ENCODE peak calls at places on chromosome 13, in seven cellular contexts. B is transverse colon, T is body of pancreas, J is colonic mucosa, Y is tibial artery, U is mammary epithelial cell, O is heart left ventricle. Z is an unnamed sample.
A peak's percentile ranks its signal among the peaks of the same experiment; 100 is the strongest.

GRCh38 chr13:75829874-75830273 is 193.7 kb downstream of the LMO7 start:
- DNase-seq in B (no peak), U (no peak), J (no peak), Y (no peak), O (no peak), T (no peak), Z (no peak)

GRCh38 chr13:112893570-112894422 is 75.2 kb upstream of the MCF2L start:
- DNase-seq in Y (no peak), U (no peak), J (peak; percentile 61), O (peak; percentile 35), B (peak; percentile 64), T (peak; percentile 80), Z (no peak)

GRCh38 chr13:110471833-110472162 is 89.7 kb downstream of the RAB20 start:
- DNase-seq in U (no peak), J (peak; percentile 57), O (peak; percentile 73), B (peak; percentile 60), Y (peak; percentile 78), T (peak; percentile 29), Z (no peak)

GRCh38 chr13:19586904-19587634 is 25.7 kb upstream of the TPTE2 start:
- DNase-seq in B (peak; percentile 55), T (no peak), O (peak; percentile 32), J (peak; percentile 27), U (no peak), Y (no peak), Z (no peak)

GRCh38 chr13:30697177-30697953 is 38.0 kb upstream of the ALOX5AP start:
- DNase-seq in O (no peak), Y (peak; percentile 48), J (peak; percentile 61), B (no peak), T (no peak), U (no peak), Z (no peak)

GRCh38 chr13:40366119-40366518 is 300.3 kb downstream of the FOXO1 start:
- DNase-seq in B (no peak), Y (no peak), O (no peak), U (no peak), J (no peak), T (no peak), Z (no peak)

GRCh38 chr13:39684531-39685137 is 29.2 kb downstream of the COG6 start:
- DNase-seq in U (peak; percentile 16), Y (no peak), J (no peak), B (no peak), O (no peak), T (no peak), Z (no peak)

GRCh38 chr13:110617326-110618072 is 2.2 kb downstream of the NAXD start:
- DNase-seq in T (peak; percentile 80), J (peak; percentile 53), B (peak; percentile 59), U (peak; percentile 44), Y (no peak), O (peak; percentile 56), Z (no peak)

GRCh38 chr13:87129602-87130300 is 541.4 kb upstream of the SLITRK5 start:
- DNase-seq in J (no peak), B (no peak), Y (no peak), O (no peak), U (peak; percentile 52), T (no peak), Z (no peak)

GRCh38 chr13:105709181-105709580 is 826.3 kb downstream of the EFNB2 start:
- DNase-seq in J (no peak), O (no peak), B (no peak), T (no peak), Y (no peak), U (no peak), Z (no peak)

GRCh38 chr13:72782717-72783116 is 784 bp downstream of the PIBF1 start:
- DNase-seq in J (no peak), B (no peak), Y (no peak), T (no peak), U (peak; percentile 12), O (no peak), Z (no peak)

GRCh38 chr13:64041296-64041695 is 2625.6 kb upstream of the PCDH20 start:
- DNase-seq in B (no peak), Y (no peak), O (no peak), T (no peak), J (no peak), U (no peak), Z (no peak)

GRCh38 chr13:82096256-82096655 is 1755.3 kb upstream of the SPRY2 start:
- DNase-seq in B (no peak), Y (no peak), T (no peak), U (no peak), O (no peak), J (no peak), Z (no peak)

GRCh38 chr13:114063545-114064515 is 68.6 kb downstream of the RASA3 start:
- DNase-seq in T (peak; percentile 51), J (no peak), U (peak; percentile 37), O (peak; percentile 81), Y (peak; percentile 88), B (peak; percentile 66), Z (peak; percentile 46)

GRCh38 chr13:75432045-75432444 is 49.9 kb downstream of the TBC1D4 start:
- DNase-seq in U (no peak), B (no peak), Y (no peak), J (no peak), T (no peak), O (no peak), Z (no peak)

GRCh38 chr13:96444676-96445075 is 354.8 kb downstream of the HS6ST3 start:
- DNase-seq in O (no peak), U (no peak), T (no peak), B (no peak), J (no peak), Y (no peak), Z (no peak)

GRCh38 chr13:40389081-40389641 is 277.3 kb downstream of the FOXO1 start:
- DNase-seq in Y (no peak), U (no peak), B (no peak), O (no peak), T (no peak), J (peak; percentile 17), Z (no peak)

GRCh38 chr13:30125422-30126073 is 181.8 kb downstream of the KATNAL1 start:
- DNase-seq in Y (no peak), U (peak; percentile 92), B (no peak), T (peak; percentile 48), O (no peak), J (no peak), Z (peak; percentile 59)

GRCh38 chr13:91304740-91305139 is 42.7 kb upstream of the MIR17HG start:
- DNase-seq in Y (no peak), U (no peak), O (no peak), T (no peak), J (no peak), B (no peak), Z (no peak)

GRCh38 chr13:24614306-24615080 is 65.7 kb upstream of the ATP12A start:
- DNase-seq in B (no peak), J (no peak), O (no peak), U (no peak), T (no peak), Y (no peak), Z (no peak)

GRCh38 chr13:110387451-110388140 is 80.5 kb downstream of the COL4A2 start:
- DNase-seq in O (peak; percentile 82), U (peak; percentile 53), B (peak; percentile 36), J (no peak), T (no peak), Y (peak; percentile 89), Z (no peak)

GRCh38 chr13:75803175-75803611 is 167.1 kb downstream of the LMO7 start:
- DNase-seq in J (peak; percentile 44), Y (no peak), B (peak; percentile 35), U (no peak), O (no peak), T (peak; percentile 54), Z (no peak)

GRCh38 chr13:94702181-94703041 is 9.9 kb downstream of the SOX21 start:
- DNase-seq in U (no peak), T (no peak), O (no peak), Y (no peak), J (no peak), B (no peak), Z (no peak)

GRCh38 chr13:99376132-99376531 is 68.9 kb upstream of the GPR183 start:
- DNase-seq in U (no peak), Y (no peak), O (peak; percentile 36), J (no peak), T (no peak), B (no peak), Z (peak; percentile 33)

GRCh38 chr13:99374169-99374991 is 67.2 kb upstream of the GPR183 start:
- DNase-seq in B (no peak), U (no peak), T (no peak), Y (no peak), O (no peak), J (no peak), Z (no peak)

GRCh38 chr13:99375806-99376080 is 68.5 kb upstream of the GPR183 start:
- DNase-seq in O (no peak), Y (no peak), B (no peak), T (no peak), J (no peak), U (no peak), Z (no peak)

GRCh38 chr13:99376924-99377323 is 69.7 kb upstream of the GPR183 start:
- DNase-seq in Y (no peak), J (no peak), T (no peak), U (no peak), B (no peak), O (no peak), Z (no peak)

GRCh38 chr13:99374994-99375805 is 68.0 kb upstream of the GPR183 start:
- DNase-seq in Y (no peak), O (peak; percentile 34), J (peak; percentile 37), T (no peak), B (peak; percentile 50), U (no peak), Z (no peak)
- H3K27ac ChIP-seq in Y (no peak overlapping the region), O (no peak overlapping the region), J (peak overlapping the region; percentile 36), T (no peak overlapping the region), B (no peak overlapping the region), U (no peak overlapping the region), Z (peak overlapping the region; percentile 69)

DNA sequence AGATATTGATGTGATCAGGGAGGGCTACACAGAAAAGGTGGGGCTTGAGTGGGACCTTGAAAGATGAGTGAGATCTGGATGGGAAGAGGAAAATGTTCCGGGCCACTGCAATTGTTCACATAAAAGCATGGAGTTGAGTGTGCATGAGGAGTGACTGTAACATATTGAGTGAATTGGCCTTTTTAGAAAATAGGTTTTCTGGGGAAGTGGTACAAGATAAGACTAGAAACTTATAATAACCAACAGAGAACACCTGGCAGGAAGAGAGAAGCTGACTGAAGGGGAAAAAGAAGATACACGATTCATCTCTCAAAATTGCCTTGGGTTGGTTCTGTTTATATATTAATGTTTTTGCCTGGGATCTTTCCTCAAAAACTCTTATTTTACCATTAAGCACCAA is 32.2 kb downstream of the SLC10A2 start:
- DNase-seq in Y (no peak), O (no peak), J (no peak), U (no peak), B (no peak), T (no peak), Z (no peak)
- H3K4me1 ChIP-seq in Y (no peaks in the 10 kb centered on the region), O (no peaks in the 10 kb centered on the region), J (no peaks in the 10 kb centered on the region), U (no peaks in the 10 kb centered on the region), B (no peaks in the 10 kb centered on the region), T (no peaks in the 10 kb centered on the region), Z (no peaks in the 10 kb centered on the region)

DNA sequence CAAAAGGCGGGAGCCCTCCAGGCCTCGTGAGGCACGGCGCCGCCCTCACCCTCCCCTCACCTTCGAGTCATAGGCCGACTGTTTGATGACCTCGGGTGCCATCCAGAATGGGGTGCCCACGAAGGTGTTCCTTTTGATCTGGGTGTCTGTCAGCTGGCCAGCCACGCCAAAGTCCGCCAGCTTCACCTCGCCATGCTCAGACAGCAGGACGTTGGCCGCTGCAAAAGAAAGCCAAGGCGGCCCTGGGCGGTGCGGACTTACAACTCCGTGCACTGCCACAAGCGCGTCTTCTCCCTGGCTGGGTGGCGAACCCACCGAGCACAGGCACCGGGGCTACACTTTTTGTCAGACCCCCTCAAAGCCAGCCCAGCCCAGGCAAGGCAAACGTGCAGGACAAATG is 102.1 kb downstream of the STK24 start:
- DNase-seq in Y (peak; percentile 64), J (no peak), B (no peak), T (no peak), U (no peak), O (no peak), Z (no peak)
- H3K27ac ChIP-seq in Y (no peak overlapping the region), J (no peak overlapping the region), B (no peak overlapping the region), T (peak overlapping the region; percentile 80), U (no peak overlapping the region), O (no peak overlapping the region), Z (no peak overlapping the region)

GRCh38 chr13:101475536-101475935 is 23.1 kb downstream of the ITGBL1 start:
- DNase-seq in Y (no peak), U (no peak), T (no peak), B (no peak), O (no peak), J (no peak), Z (no peak)
- H3K4me1 ChIP-seq in Y (peaks cover 14% of the 10 kb centered on the region), U (peaks cover 18% of the 10 kb centered on the region), T (no peaks in the 10 kb centered on the region), B (no peaks in the 10 kb centered on the region), O (no peaks in the 10 kb centered on the region), J (no peaks in the 10 kb centered on the region), Z (peaks cover 16% of the 10 kb centered on the region)

Z was measured in tibial nerve.